ENCODE peak calls at places on chromosomes 11 and 22, in five cellular contexts. E is HepG2, B is H1, D is GM12878, N is NT2/D1. I is an unnamed sample.

GRCh38 chr11:65505434-65506315 is 6.8 kb downstream of the MALAT1 start:
- DNase-seq in D (no peak), E (no peak), B (no peak), N (no peak), I (no peak)

GRCh38 chr11:94106699-94107098 is 21.9 kb upstream of the PANX1 start:
- DNase-seq in D (no peak), E (no peak), B (no peak), N (no peak), I (no peak)

GRCh38 chr22:49760630-49761571 is 66.8 kb downstream of the BRD1 start:
- DNase-seq in D (peak), E (no peak), B (no peak), N (no peak), I (no peak)

GRCh38 chr11:10930961-10931760 is 73.3 kb upstream of the ZBED5 start:
- DNase-seq in D (no peak), E (no peak), B (no peak), N (no peak), I (peak)

GRCh38 chr11:92827132-92827531 is 142.3 kb upstream of the MTNR1B start:
- DNase-seq in E (no peak), B (no peak), N (no peak), D (no peak), I (no peak)

GRCh38 chr11:124301482-124301881 is 12.3 kb downstream of the OR8D1 start:
- DNase-seq in N (no peak), E (no peak), D (no peak), B (no peak), I (no peak)

GRCh38 chr22:46726066-46726985 is 11.7 kb downstream of the CERK start:
- DNase-seq in B (no peak), E (no peak), D (no peak), N (no peak), I (no peak)

GRCh38 chr22:19554834-19555404 is 30.7 kb upstream of the CLDN5 start:
- DNase-seq in N (peak), E (peak), B (peak), D (no peak), I (no peak)

GRCh38 chr11:131137046-131137445 is 220.8 kb upstream of the SNX19 start:
- DNase-seq in D (no peak), E (no peak), B (no peak), N (no peak), I (no peak)

GRCh38 chr22:36569999-36570398 is 41.0 kb upstream of the EIF3D start:
- DNase-seq in N (peak), D (no peak), E (peak), B (peak), I (peak)

GRCh38 chr11:129992161-129992944 is 10.3 kb downstream of the PRDM10 start:
- DNase-seq in B (no peak), E (peak), D (no peak), N (no peak), I (peak)

GRCh38 chr11:86947541-86947940 is 7.7 kb downstream of the FZD4 start:
- DNase-seq in D (no peak), N (no peak), E (no peak), B (no peak), I (no peak)

GRCh38 chr22:49966041-49966715 is 5.6 kb downstream of the PIM3 start:
- DNase-seq in E (no peak), D (no peak), B (no peak), N (no peak), I (no peak)

GRCh38 chr11:90722552-90723190 is 499.8 kb upstream of the CHORDC1 start:
- DNase-seq in E (peak), N (no peak), B (no peak), D (no peak), I (no peak)

GRCh38 chr11:11568651-11569229 is 53.1 kb downstream of the GALNT18 start:
- DNase-seq in N (no peak), E (no peak), D (peak), B (no peak), I (no peak)

GRCh38 chr11:126139541-126140091 is 71.8 kb downstream of the RPUSD4 start:
- DNase-seq in D (no peak), B (no peak), E (no peak), N (no peak), I (no peak)

GRCh38 chr11:15107730-15108515 is 6.8 kb upstream of the INSC start:
- DNase-seq in N (no peak), B (no peak), D (no peak), E (no peak), I (no peak)

DNA sequence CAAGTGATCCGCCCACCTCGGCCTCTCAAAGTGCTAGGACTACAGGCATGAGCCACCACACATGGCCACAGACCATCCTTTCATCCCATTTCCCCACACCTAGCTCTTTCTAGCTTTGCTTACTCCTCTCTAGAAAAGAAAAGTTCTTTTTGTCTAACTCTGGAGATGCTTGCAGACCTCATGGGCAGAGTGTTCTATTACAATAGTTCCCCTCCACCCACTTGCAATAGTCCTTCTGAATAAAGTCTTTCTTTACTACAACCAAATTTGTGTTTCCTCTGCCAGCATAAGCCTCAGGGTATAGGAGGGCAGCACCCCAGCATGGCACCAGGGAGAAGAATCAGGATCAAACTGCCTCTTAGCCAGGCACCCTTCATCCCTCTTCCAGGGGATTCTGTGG is 18.8 kb upstream of the RTL6 start:
- DNase-seq in B (no peak), N (no peak), D (no peak), E (no peak), I (no peak)
- TF ChIP-seq SUZ12 in B (no peak), N (no peak), D (no peak), E (no peak), I (no peak)

GRCh38 chr11:115581871-115582639 is 77.8 kb upstream of the CADM1 start:
- DNase-seq in E (no peak), D (no peak), B (peak), N (peak), I (peak)

GRCh38 chr11:115579181-115579825 is 75.1 kb upstream of the CADM1 start:
- DNase-seq in N (no peak), D (no peak), E (no peak), B (no peak), I (no peak)

GRCh38 chr11:115578275-115578674 is 74.1 kb upstream of the CADM1 start:
- DNase-seq in N (no peak), B (no peak), D (no peak), E (no peak), I (no peak)

GRCh38 chr11:115580416-115580815 is 76.2 kb upstream of the CADM1 start:
- DNase-seq in N (no peak), E (no peak), B (no peak), D (no peak), I (no peak)

DNA sequence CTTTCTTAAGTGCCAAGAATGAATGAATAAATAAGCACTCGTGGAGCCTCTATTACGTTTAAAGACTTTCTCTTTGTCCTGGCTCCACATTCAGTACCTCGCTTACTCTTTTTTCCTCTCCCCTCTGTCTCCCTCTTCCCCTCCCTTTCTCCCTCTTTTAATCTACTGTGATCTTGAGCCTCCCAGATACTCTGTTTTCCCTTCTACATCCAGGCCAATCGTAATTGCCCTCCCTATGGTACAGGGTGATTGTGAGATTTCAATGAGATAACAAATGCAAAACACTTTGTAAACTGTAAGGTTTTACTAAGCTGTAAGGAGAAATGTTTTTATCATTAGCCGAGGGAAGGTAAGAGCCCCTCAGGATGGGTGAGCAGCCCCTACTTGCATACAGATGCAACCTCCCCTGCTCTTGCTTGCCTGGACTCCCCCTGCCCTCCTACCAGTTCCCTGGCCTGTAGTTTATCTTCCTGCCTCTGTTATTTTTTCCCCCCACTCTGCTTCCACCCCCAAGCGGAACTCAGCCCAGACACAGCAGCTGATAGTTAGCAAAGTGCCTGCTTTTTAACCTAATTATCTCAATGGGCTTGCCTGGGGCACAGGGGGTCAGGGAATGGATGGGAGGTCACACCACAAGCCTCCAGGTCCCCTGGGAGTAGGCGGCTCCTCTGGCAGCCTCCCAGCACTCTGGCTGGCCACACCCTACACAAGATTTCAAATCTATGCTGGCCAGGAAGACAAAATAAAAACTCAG is 76.9 kb upstream of the CADM1 start:
- DNase-seq in B (no peak), E (no peak), N (peak), D (no peak), I (peak)
- TF ChIP-seq SUZ12 in B (no peak), E (no peak), N (no peak), D (no peak), I (no peak)

DNA sequence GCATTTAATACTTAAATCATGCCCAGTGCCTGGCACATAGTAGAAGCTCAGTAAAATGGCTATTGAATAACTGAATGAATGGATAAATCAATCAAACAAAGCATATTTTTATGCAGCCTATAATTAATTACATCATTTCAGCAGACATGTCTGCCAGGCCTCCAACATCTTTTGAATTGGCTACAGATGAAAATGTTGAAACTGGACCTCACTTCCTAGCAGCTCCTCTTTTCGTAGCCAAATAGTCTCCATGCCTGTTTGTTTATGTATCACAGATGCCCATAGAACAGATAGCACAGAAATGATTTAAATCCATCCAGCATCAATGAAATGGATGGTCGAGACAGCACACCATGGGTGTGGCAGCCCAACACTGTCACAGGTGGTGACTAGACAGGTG is 117.1 kb upstream of the POU2AF2 start:
- DNase-seq in D (no peak), E (no peak), B (no peak), N (no peak), I (no peak)
- TF ChIP-seq SUZ12 in D (no peak), E (no peak), B (no peak), N (no peak), I (no peak)

GRCh38 chr11:128389461-128389976 is 197.8 kb downstream of the ETS1 start:
- DNase-seq in D (no peak), B (no peak), E (no peak), N (no peak), I (no peak)
- TF ChIP-seq SUZ12 in D (no peak), B (no peak), E (no peak), N (no peak), I (no peak)

GRCh38 chr22:27136596-27136995 is 479.2 kb downstream of the MIAT start:
- DNase-seq in B (no peak), N (no peak), D (no peak), E (no peak), I (no peak)

GRCh38 chr22:27135582-27135981 is 478.2 kb downstream of the MIAT start:
- DNase-seq in D (no peak), E (peak), B (no peak), N (no peak), I (no peak)

GRCh38 chr22:27132896-27133500 is 475.6 kb downstream of the MIAT start:
- DNase-seq in B (no peak), D (no peak), E (no peak), N (no peak), I (no peak)

GRCh38 chr22:27132400-27132799 is 475.0 kb downstream of the MIAT start:
- DNase-seq in D (no peak), E (no peak), B (no peak), N (no peak), I (no peak)

DNA sequence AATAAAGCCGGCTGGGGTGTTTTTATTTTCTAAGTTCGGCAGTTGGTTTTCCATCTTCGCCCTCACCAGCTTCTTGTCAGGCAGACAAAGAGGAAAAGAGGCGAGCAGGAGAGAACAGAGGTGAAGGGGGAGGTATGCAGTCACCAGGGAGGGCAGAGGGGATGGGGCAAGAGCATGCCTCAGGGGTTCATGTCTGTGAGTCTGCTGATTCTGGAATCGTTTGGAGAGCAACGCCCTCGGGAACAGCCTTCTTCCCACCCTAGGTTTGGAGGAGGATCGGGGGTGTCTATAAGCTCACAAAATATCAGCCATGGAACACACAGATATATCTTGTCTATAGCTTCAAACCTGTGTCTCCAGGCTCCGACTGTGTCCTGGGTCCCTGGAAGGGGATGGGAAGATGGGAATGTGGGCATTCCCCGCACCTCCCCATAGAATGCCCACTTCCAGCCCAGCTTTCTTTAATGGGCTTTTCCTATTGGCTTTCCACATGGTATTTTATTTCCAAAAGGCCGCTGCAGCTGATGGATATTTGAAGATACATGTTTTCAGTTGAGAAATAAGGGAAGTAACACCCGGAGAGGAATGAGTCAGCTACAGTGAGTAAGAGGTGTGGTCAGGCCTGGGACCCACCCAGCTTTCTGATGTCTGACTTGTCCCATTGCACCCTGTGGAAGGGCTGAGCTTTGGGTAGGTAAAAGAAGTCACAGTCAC is 476.7 kb downstream of the MIAT start:
- DNase-seq in N (no peak), B (no peak), E (no peak), D (no peak), I (no peak)
- TF ChIP-seq SUZ12 in N (no peak), B (no peak), E (no peak), D (no peak), I (no peak)

DNA sequence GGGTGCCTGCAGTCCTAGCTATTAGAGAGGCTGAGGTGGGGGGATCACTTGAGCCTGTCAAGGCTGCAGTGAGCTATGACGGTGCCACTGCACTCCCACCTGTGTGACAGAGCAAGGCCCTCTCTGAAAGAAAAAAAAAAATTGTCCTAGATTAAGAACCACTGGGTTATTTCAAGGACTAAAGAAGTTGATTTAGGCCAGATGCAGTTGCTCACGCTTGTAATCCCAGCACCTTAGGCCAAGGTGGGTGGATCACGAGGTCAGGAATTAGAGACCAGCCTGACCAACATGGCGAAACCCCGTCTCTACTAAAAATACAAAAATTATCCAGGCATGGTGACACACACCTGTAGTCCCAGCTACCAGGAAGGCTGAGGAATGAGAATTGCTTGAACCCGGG is 129.0 kb downstream of the MRTFA start:
- DNase-seq in D (no peak), E (no peak), B (no peak), N (no peak), I (no peak)
- TF ChIP-seq SUZ12 in D (no peak), E (no peak), B (no peak), N (no peak), I (no peak)

DNA sequence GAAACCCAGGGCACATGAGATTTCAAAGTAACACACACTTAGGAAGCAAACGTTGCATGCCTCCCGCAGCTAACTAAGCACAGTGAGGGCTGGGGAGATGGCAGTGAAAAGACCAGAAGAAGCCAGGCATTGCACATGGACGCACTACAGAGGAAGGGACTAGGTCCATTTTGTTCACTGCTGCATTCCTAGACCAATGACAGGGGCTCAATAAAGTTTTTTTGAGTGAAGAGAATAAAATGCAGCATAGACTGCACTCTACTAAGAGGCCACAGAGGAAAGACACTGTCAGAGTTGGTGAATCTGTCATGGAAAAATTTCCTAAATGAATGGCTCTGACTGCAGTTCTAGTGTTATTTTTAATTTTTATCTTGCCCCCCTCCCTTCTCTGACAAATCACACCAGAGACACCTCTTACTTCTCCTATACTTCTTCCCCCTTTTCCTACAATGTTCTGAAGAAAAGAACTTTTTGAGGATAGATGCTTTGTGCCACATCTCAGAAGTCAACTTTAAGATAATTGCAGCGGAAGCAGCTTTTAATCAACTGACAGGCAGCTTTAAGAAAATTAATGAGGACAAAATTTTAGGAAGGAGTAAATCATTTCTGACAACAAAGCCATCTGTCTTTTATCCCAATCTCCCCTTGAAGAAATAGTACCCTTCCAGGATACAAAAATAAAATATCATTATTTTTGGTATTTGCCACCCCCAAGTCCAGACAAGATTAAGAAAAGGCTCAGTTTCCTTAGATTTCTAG is 34.8 kb upstream of the CHRM4 start:
- DNase-seq in B (no peak), D (no peak), E (no peak), N (no peak), I (no peak)
- TF ChIP-seq SUZ12 in B (no peak), D (no peak), E (no peak), N (no peak), I (no peak)